ENCODE peak calls at places on chromosome 12, in four cellular contexts. Q, F, N and G are unnamed samples.

GRCh38 chr12:3630621-3631271 is 122.2 kb downstream of the CRACR2A start:
- DNase-seq in Q (no peak), F (no peak), N (no peak), G (no peak)

GRCh38 chr12:111360325-111360930 is 8.5 kb downstream of the PHETA1 start:
- DNase-seq in Q (no peak), F (no peak), N (no peak), G (no peak)

GRCh38 chr12:52836042-52836466 is 1.9 kb upstream of the KRT79 start:
- DNase-seq in Q (no peak), F (no peak), N (no peak), G (no peak)

GRCh38 chr12:120849765-120850164 is 54.4 kb downstream of the SPPL3 start:
- DNase-seq in Q (no peak), F (peak; percentile 9), N (no peak), G (no peak)

GRCh38 chr12:112875608-112876007 is 31.2 kb upstream of the OAS1 start:
- DNase-seq in Q (no peak), F (no peak), N (no peak), G (no peak)

GRCh38 chr12:46533723-46534122 is 161.2 kb upstream of the SLC38A2 start:
- DNase-seq in Q (no peak), F (no peak), N (no peak), G (no peak)

GRCh38 chr12:27619308-27619707 is 76.9 kb upstream of the REP15 start:
- DNase-seq in Q (no peak), F (peak; percentile 11), N (no peak), G (no peak)

GRCh38 chr12:94150483-94151225 is 2.3 kb downstream of the PLXNC1 start:
- DNase-seq in Q (no peak), F (no peak), N (no peak), G (no peak)

GRCh38 chr12:108316153-108316892 is 22.8 kb downstream of the CMKLR1 start:
- DNase-seq in Q (no peak), F (no peak), N (no peak), G (peak; percentile 43)

GRCh38 chr12:3342051-3342450 is 149.0 kb upstream of the PRMT8 start:
- DNase-seq in Q (no peak), F (no peak), N (no peak), G (peak; percentile 76)

GRCh38 chr12:110269622-110270124 is 11.4 kb upstream of the ATP2A2 start:
- DNase-seq in Q (no peak), F (no peak), N (no peak), G (peak; percentile 86)

GRCh38 chr12:68203460-68203875 is 22.1 kb downstream of the IL26 start:
- DNase-seq in Q (no peak), F (no peak), N (no peak), G (no peak)
- H3K4me3 ChIP-seq in Q (no peak overlapping the region), F (no peak overlapping the region), N (no peak overlapping the region), G (no peak overlapping the region)

GRCh38 chr12:40616383-40616900 is 75.8 kb upstream of the CNTN1 start:
- DNase-seq in Q (no peak), F (no peak), N (no peak), G (no peak)

GRCh38 chr12:40618621-40619020 is 73.6 kb upstream of the CNTN1 start:
- DNase-seq in Q (no peak), F (no peak), N (no peak), G (no peak)

GRCh38 chr12:40620564-40621019 is 71.6 kb upstream of the CNTN1 start:
- DNase-seq in Q (no peak), F (no peak), N (no peak), G (no peak)

DNA sequence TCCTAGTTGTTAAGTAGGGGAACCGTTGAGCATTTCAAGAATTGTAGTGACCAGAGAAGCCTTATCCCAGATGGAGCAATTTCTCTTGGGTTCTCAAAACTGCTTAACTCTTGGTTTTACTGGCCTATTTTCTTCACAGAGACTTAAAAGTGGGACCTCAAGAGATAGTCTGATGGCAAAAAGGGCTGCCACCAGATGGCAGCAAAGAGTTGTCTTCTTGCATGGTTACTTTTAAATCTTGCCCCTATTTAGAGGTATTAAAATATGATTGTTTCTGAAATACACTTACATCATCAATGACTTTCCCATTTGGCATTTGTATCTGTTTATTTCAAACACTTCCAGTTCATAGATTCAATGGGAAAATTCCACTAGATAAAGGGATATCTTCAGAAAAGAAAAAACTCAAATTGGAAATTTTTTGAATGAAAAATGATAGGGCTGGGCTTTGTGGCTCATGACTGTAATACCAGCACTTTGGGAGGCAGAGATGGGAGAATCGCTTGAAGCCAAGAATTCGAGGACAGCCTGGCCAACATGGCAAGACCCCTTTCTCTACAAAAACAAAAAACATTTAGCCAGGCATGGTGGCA is 69.9 kb upstream of the CNTN1 start:
- DNase-seq in Q (peak; percentile 69), F (peak; percentile 19), N (no peak), G (peak; percentile 57)
- TF ChIP-seq SUZ12 in Q (no peak), F (no peak), N (no peak), G (no peak)

DNA sequence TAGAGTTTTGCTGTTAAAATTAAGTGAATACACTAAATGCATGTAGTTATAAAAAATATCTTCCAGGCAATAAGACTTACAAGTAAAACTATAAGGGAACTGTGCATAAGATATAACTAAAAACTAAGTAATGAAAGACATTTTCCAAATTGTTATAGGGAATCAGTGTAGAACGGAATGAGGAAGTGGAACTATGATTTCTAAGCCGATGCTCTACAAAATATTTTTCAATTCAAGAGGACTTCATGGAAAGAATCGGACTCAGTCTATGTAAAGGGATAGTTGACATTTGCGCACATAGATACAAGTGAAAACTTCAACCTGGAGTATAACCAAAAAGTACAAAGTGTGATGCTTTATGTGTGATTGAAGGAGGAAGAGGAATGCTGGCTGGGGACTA is 40.1 kb upstream of the KIF21A start:
- DNase-seq in Q (no peak), F (no peak), N (no peak), G (no peak)
- H3K4me3 ChIP-seq in Q (no peak overlapping the region), F (no peak overlapping the region), N (no peak overlapping the region), G (no peak overlapping the region)

DNA sequence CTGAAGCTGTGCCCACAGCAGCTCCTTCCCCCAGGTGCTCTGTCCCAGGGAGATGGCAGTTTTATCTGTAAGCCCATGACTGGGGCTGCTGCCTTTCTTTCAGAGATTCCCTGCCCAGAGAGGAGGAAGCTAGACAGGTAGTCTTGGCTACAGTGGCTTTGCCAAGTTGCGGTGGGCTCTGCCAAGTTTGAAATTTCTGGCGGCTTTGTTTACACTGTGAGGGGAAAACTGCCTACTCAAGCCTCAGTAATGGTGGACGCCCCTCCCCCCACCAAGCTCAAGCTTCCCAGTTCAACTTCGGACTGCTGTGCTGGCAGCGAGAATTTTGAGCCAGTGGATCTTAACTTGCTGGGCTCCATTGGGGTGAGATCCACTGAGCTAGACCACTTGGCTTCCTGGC is 124.7 kb downstream of the MSRB3 start:
- DNase-seq in Q (no peak), F (no peak), N (no peak), G (no peak)
- TF ChIP-seq SUZ12 in Q (no peak), F (no peak), N (no peak), G (no peak)

DNA sequence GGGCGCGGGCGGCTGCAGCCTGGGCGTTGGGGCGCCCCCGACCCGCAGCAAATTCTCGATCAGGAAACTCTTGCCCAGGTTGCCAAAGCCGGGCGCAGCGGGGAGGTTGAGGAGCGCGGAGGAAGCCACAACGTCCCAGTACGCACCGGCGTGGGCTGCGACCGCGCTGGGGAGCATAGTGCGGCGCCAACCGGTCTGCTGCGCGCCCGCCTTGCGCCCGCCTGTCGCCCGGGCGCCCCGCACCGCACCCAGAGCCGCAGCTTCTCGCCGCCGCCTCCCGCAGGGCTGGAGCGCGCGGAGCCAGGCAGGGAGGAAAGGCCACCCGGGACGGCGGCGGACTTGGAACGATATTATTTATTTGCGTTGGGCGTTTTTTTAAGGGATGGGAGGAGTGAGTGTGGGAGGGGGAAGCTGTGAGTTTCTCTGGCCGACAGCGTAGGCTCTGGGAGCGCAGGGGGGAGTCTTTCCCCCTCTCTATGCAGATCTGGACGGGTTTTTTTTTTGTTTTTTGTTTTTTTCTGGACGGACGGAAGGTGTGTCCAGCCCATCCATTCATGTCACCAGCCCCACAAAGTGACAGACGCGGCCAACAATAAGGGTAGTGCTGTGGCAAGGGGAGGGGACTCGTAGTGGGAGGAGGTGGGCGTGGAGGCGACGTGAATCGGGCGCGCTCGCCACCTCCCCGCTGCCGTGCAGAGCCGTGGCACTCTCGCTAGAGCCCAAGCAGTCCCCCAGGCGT is at the start of gene DBX2:
- DNase-seq in Q (peak; percentile 54), F (no peak), N (no peak), G (no peak)
- H3K4me3 ChIP-seq in Q (peak within 1 kb of the TSS; percentile 83), F (no peak within 1 kb of the TSS), N (no peak within 1 kb of the TSS), G (peak within 1 kb of the TSS; percentile 70)

GRCh38 chr12:105301696-105302095 is 28.8 kb upstream of the C12orf75 start:
- DNase-seq in Q (no peak), F (no peak), N (no peak), G (no peak)
- TF ChIP-seq SUZ12 in Q (no peak), F (no peak), N (no peak), G (no peak)

GRCh38 chr12:96338852-96339478 is 61.3 kb downstream of the CDK17 start:
- DNase-seq in Q (no peak), F (peak; percentile 68), N (no peak), G (no peak)

GRCh38 chr12:96334502-96334901 is 65.7 kb downstream of the CDK17 start:
- DNase-seq in Q (no peak), F (peak; percentile 55), N (no peak), G (no peak)

GRCh38 chr12:96336489-96336888 is 63.8 kb downstream of the CDK17 start:
- DNase-seq in Q (no peak), F (no peak), N (no peak), G (no peak)

GRCh38 chr12:96329545-96329944 is 70.7 kb downstream of the CDK17 start:
- DNase-seq in Q (no peak), F (no peak), N (no peak), G (no peak)

GRCh38 chr12:96335270-96335669 is 65.0 kb downstream of the CDK17 start:
- DNase-seq in Q (no peak), F (no peak), N (peak; percentile 77), G (no peak)
- H3K4me3 ChIP-seq in Q (no peak overlapping the region), F (no peak overlapping the region), N (no peak overlapping the region), G (no peak overlapping the region)